ENCODE peak calls at places on chromosome 17, in five cellular contexts. One of them, this sample, is unnamed.

GRCh38 chr17:72603346-72604242 is 482.8 kb downstream of the SOX9 start:
- DNase-seq in uterus: no peak
- DNase-seq in NCI-H460: no peak
- DNase-seq in AG09319: no peak
- DNase-seq in myocyte: peak; percentile 41
- DNase-seq in this sample: no peak

GRCh38 chr17:64938925-64939474 is 19.7 kb upstream of the LRRC37A3 start:
- DNase-seq in uterus: no peak
- DNase-seq in NCI-H460: no peak
- DNase-seq in AG09319: no peak
- DNase-seq in myocyte: peak; percentile 28
- DNase-seq in this sample: peak; percentile 27

GRCh38 chr17:66627985-66628384 is 206.9 kb upstream of the CACNG5 start:
- DNase-seq in uterus: peak; percentile 24
- DNase-seq in NCI-H460: no peak
- DNase-seq in AG09319: peak; percentile 34
- DNase-seq in myocyte: no peak
- DNase-seq in this sample: no peak

GRCh38 chr17:40433551-40434384 is 9.5 kb upstream of the IGFBP4 start:
- DNase-seq in uterus: peak; percentile 28
- DNase-seq in NCI-H460: no peak
- DNase-seq in AG09319: no peak
- DNase-seq in myocyte: no peak
- DNase-seq in this sample: no peak

GRCh38 chr17:61897548-61898180 is 30.1 kb downstream of the INTS2 start:
- DNase-seq in uterus: no peak
- DNase-seq in NCI-H460: no peak
- DNase-seq in AG09319: no peak
- DNase-seq in myocyte: no peak
- DNase-seq in this sample: no peak

GRCh38 chr17:70307430-70307829 is 138.1 kb downstream of the KCNJ2 start:
- DNase-seq in uterus: no peak
- DNase-seq in NCI-H460: no peak
- DNase-seq in AG09319: no peak
- DNase-seq in myocyte: peak; percentile 60
- DNase-seq in this sample: no peak

GRCh38 chr17:35214631-35215273 is 20.6 kb upstream of the SLC35G3 start:
- DNase-seq in uterus: no peak
- DNase-seq in NCI-H460: no peak
- DNase-seq in AG09319: no peak
- DNase-seq in myocyte: no peak
- DNase-seq in this sample: no peak

GRCh38 chr17:71987634-71988033 is 133.2 kb upstream of the SOX9 start:
- DNase-seq in uterus: no peak
- DNase-seq in NCI-H460: no peak
- DNase-seq in AG09319: no peak
- DNase-seq in myocyte: peak; percentile 52
- DNase-seq in this sample: no peak

GRCh38 chr17:81832608-81833159 is 407 bp downstream of the MCRIP1 start:
- DNase-seq in uterus: no peak
- DNase-seq in NCI-H460: no peak
- DNase-seq in AG09319: no peak
- DNase-seq in myocyte: peak; percentile 45
- DNase-seq in this sample: no peak

GRCh38 chr17:67481808-67482207 is 104.7 kb downstream of the PITPNC1 start:
- DNase-seq in uterus: no peak
- DNase-seq in NCI-H460: no peak
- DNase-seq in AG09319: peak; percentile 70
- DNase-seq in myocyte: peak; percentile 11
- DNase-seq in this sample: no peak

GRCh38 chr17:17765921-17766320 is 70.9 kb downstream of the SREBF1 start:
- DNase-seq in uterus: no peak
- DNase-seq in NCI-H460: no peak
- DNase-seq in AG09319: no peak
- DNase-seq in myocyte: peak; percentile 43
- DNase-seq in this sample: no peak

GRCh38 chr17:72121164-72122001 is 563 bp downstream of the SOX9 start:
- DNase-seq in uterus: no peak
- DNase-seq in NCI-H460: no peak
- DNase-seq in AG09319: no peak
- DNase-seq in myocyte: peak; percentile 67
- DNase-seq in this sample: no peak

GRCh38 chr17:27461192-27461859 is 5.1 kb downstream of the KSR1 start:
- DNase-seq in uterus: no peak
- DNase-seq in NCI-H460: no peak
- DNase-seq in AG09319: no peak
- DNase-seq in myocyte: no peak
- DNase-seq in this sample: no peak

GRCh38 chr17:78223765-78224164 is 7.7 kb upstream of the TMEM235 start:
- DNase-seq in uterus: no peak
- DNase-seq in NCI-H460: no peak
- DNase-seq in AG09319: no peak
- DNase-seq in myocyte: no peak
- DNase-seq in this sample: no peak

GRCh38 chr17:4710693-4711634 is 532 bp downstream of the ARRB2 start:
- DNase-seq in uterus: no peak
- DNase-seq in NCI-H460: no peak
- DNase-seq in AG09319: no peak
- DNase-seq in myocyte: no peak
- DNase-seq in this sample: no peak

GRCh38 chr17:40312893-40313659 is 4.1 kb downstream of the RARA start:
- DNase-seq in uterus: peak; percentile 10
- DNase-seq in NCI-H460: no peak
- DNase-seq in AG09319: no peak
- DNase-seq in myocyte: peak; percentile 70
- DNase-seq in this sample: no peak

GRCh38 chr17:17780941-17781590 is 55.7 kb downstream of the SREBF1 start:
- DNase-seq in uterus: peak; percentile 70
- DNase-seq in NCI-H460: no peak
- DNase-seq in AG09319: no peak
- DNase-seq in myocyte: no peak
- DNase-seq in this sample: no peak

GRCh38 chr17:15414502-15415348 is 52.7 kb downstream of the CDRT4 start:
- DNase-seq in uterus: no peak
- DNase-seq in NCI-H460: no peak
- DNase-seq in AG09319: no peak
- DNase-seq in myocyte: peak; percentile 78
- DNase-seq in this sample: no peak

GRCh38 chr17:19345486-19346350 is 16.8 kb downstream of the B9D1 start:
- DNase-seq in uterus: peak; percentile 25
- DNase-seq in NCI-H460: no peak
- DNase-seq in AG09319: no peak
- DNase-seq in myocyte: no peak
- DNase-seq in this sample: no peak

GRCh38 chr17:50272711-50273653 is 1.3 kb upstream of the TMEM92 start:
- DNase-seq in uterus: peak; percentile 75
- DNase-seq in NCI-H460: no peak
- DNase-seq in AG09319: no peak
- DNase-seq in myocyte: peak; percentile 59
- DNase-seq in this sample: peak; percentile 55

GRCh38 chr17:16287563-16288027 is 65.7 kb downstream of the CENPV start:
- DNase-seq in uterus: no peak
- DNase-seq in NCI-H460: peak; percentile 16
- DNase-seq in AG09319: peak; percentile 53
- DNase-seq in myocyte: peak; percentile 44
- DNase-seq in this sample: peak; percentile 6

GRCh38 chr17:7502987-7503386 is 18.8 kb downstream of the POLR2A start:
- DNase-seq in uterus: no peak
- DNase-seq in NCI-H460: no peak
- DNase-seq in AG09319: no peak
- DNase-seq in myocyte: no peak
- DNase-seq in this sample: no peak

GRCh38 chr17:66715745-66716156 is 119.2 kb upstream of the CACNG5 start:
- DNase-seq in uterus: no peak
- DNase-seq in NCI-H460: peak; percentile 80
- DNase-seq in AG09319: peak; percentile 27
- DNase-seq in myocyte: peak; percentile 79
- DNase-seq in this sample: peak; percentile 27